ENCODE peak calls at places on chromosomes 6 and 20, in seven cellular contexts. Y is astrocyte of the spinal cord, L is cardiac fibroblast, V is GM10248, C is brain microvascular endothelial cell, Z is choroid plexus epithelial cell, A is kidney. P is an unnamed sample.

GRCh38 chr6:52325695-52326471 is 36.1 kb upstream of the PAQR8 start:
- DNase-seq in Y (no peak), L (no peak), V (no peak), C (no peak), Z (no peak), A (no peak), P (no peak)

GRCh38 chr6:474454-475185 is 83.1 kb downstream of the IRF4 start:
- DNase-seq in Y (no peak), L (no peak), V (peak; percentile 85), C (peak; percentile 21), Z (peak; percentile 46), A (no peak), P (peak; percentile 40)

GRCh38 chr6:42131531-42131930 is 10.9 kb downstream of the C6orf132 start:
- DNase-seq in Y (peak; percentile 89), L (peak; percentile 90), V (no peak), C (peak; percentile 90), Z (peak; percentile 94), A (no peak), P (no peak)

GRCh38 chr6:43268348-43268685 is 25.0 kb downstream of the TTBK1 start:
- DNase-seq in Y (no peak), L (no peak), V (no peak), C (no peak), Z (no peak), A (peak; percentile 91), P (no peak)

GRCh38 chr6:89597988-89598387 is 40.6 kb downstream of the LYRM2 start:
- DNase-seq in Y (peak; percentile 5), L (peak; percentile 56), V (no peak), C (peak; percentile 14), Z (peak; percentile 69), A (no peak), P (no peak)

GRCh38 chr20:8074931-8075330 is 55.4 kb upstream of the TMX4 start:
- DNase-seq in Y (no peak), L (peak; percentile 75), V (no peak), C (peak; percentile 16), Z (peak; percentile 37), A (no peak), P (no peak)

GRCh38 chr6:8181162-8181909 is 79.0 kb upstream of the EEF1E1 start:
- DNase-seq in Y (no peak), L (no peak), V (no peak), C (no peak), Z (no peak), A (no peak), P (no peak)

GRCh38 chr20:25196701-25197120 is 1.2 kb downstream of the ENTPD6 start:
- DNase-seq in Y (peak; percentile 7), L (no peak), V (peak; percentile 13), C (no peak), Z (no peak), A (no peak), P (no peak)

GRCh38 chr6:112563368-112563767 is 216.2 kb downstream of the RFPL4B start:
- DNase-seq in Y (peak; percentile 78), L (peak; percentile 57), V (no peak), C (peak; percentile 65), Z (peak; percentile 86), A (no peak), P (no peak)

GRCh38 chr20:38697306-38697705 is 27.0 kb upstream of the SLC32A1 start:
- DNase-seq in Y (no peak), L (no peak), V (no peak), C (no peak), Z (no peak), A (no peak), P (no peak)

GRCh38 chr6:169652896-169653295 is 48.9 kb downstream of the WDR27 start:
- DNase-seq in Y (no peak), L (no peak), V (no peak), C (no peak), Z (no peak), A (no peak), P (no peak)

GRCh38 chr6:169969372-169970099 is 218.1 kb downstream of the ERMARD start:
- DNase-seq in Y (no peak), L (no peak), V (no peak), C (no peak), Z (no peak), A (peak; percentile 54), P (peak; percentile 8)

GRCh38 chr6:34317882-34318491 is 69.2 kb upstream of the SMIM29 start:
- DNase-seq in Y (no peak), L (peak; percentile 23), V (no peak), C (no peak), Z (no peak), A (no peak), P (no peak)

GRCh38 chr6:100266512-100266911 is 198.2 kb downstream of the SIM1 start:
- DNase-seq in Y (no peak), L (no peak), V (no peak), C (no peak), Z (no peak), A (no peak), P (no peak)

GRCh38 chr6:17585766-17586502 is 14.2 kb upstream of the FAM8A1 start:
- DNase-seq in Y (no peak), L (no peak), V (no peak), C (no peak), Z (peak; percentile 12), A (no peak), P (no peak)

DNA sequence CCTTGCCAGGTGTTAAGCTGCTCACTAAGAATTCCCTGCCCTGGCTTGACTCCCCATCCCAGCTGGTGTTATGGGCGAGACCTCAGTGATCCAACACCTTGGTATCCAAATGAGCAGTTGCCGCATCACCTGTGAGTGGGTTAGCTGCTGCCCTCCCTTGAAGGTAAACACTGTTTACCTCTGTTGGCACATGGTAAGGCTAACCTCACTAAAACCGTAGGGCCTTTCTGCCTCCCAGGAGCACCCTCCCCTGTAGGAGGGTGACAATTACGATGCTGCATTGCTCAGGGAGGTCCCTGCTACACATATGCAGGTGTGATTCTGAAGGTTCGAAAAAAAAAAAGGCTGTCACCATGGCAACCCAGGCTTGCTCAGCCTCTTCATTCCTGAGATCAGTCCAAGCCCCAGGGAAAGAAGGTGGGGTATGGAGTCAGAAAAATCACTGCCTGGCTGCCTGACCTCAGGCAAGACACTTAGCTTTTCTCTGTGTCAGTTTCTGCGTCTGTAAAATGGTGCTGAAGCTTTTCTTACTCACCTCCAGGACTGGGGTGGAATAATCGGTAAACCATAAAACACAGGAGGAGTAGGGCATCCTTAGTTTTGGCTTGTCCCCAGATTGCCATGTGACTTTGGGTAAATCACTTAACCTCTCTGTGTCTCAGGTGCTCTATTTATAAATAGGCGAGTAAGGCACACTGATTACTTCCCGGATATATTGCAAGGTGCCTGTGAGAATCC is 19.6 kb downstream of the PNPLA1 start:
- DNase-seq in Y (no peak), L (no peak), V (no peak), C (no peak), Z (no peak), A (no peak), P (no peak)
- TF ChIP-seq CTCF in Y (no peak), L (no peak), V (no peak), C (no peak), Z (no peak), A (no peak), P (no peak)

DNA sequence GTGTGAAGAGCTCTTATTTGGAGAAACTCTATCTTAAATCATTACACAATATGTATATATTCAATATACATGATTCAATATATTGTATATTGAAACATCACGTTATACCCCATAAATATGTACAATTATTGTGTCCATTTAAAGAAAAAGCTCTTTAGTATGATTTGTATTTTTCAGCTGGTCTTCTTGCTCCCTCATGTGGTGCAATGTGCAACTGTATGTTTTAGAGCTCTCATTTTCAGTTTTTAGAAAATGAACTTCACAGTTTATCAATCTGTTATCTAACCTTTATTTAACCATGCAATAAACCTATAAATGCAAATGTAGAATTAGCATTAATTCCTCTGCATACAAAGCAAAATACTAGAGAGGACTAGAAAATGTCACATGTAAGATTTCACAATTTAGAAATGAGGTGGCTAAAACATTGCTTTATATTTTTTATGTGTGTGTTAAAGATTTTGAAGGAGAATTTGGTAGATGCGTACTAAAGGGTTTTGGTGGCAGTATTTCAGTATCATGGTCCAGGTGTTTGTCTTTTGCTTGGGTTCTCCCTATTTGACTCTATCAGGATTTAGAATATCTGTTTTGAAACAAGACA is 167.1 kb downstream of the PHF3 start:
- DNase-seq in Y (peak; percentile 49), L (peak; percentile 65), V (peak; percentile 23), C (peak; percentile 39), Z (peak; percentile 67), A (no peak), P (no peak)
- TF ChIP-seq CTCF in Y (peak; percentile 69), L (peak; percentile 64), V (peak; percentile 61), C (peak; percentile 65), Z (peak; percentile 68), A (peak; percentile 42), P (no peak)

GRCh38 chr6:96394727-96395126 is 126.9 kb upstream of the UFL1 start:
- DNase-seq in Y (no peak), L (peak; percentile 0), V (no peak), C (no peak), Z (no peak), A (no peak), P (no peak)
- TF ChIP-seq CTCF in Y (peak; percentile 10), L (no peak), V (peak; percentile 35), C (no peak), Z (no peak), A (peak; percentile 50), P (no peak)

GRCh38 chr6:167558213-167558869 is 233.5 kb downstream of the TTLL2 start:
- DNase-seq in Y (peak; percentile 37), L (no peak), V (no peak), C (no peak), Z (no peak), A (no peak), P (no peak)
- TF ChIP-seq CTCF in Y (no peak), L (no peak), V (no peak), C (no peak), Z (no peak), A (no peak), P (no peak)

GRCh38 chr6:27871919-27872633 is 40.1 kb downstream of the OR2B2 start:
- DNase-seq in Y (peak; percentile 98), L (peak; percentile 98), V (peak; percentile 86), C (peak; percentile 96), Z (peak; percentile 99), A (peak; percentile 80), P (peak; percentile 73)
- TF ChIP-seq CTCF in Y (peak; percentile 34), L (peak; percentile 21), V (peak; percentile 56), C (peak; percentile 45), Z (peak; percentile 53), A (no peak), P (no peak)

GRCh38 chr6:11373208-11373607 is 140.7 kb upstream of the NEDD9 start:
- DNase-seq in Y (no peak), L (no peak), V (no peak), C (no peak), Z (no peak), A (no peak), P (no peak)
- TF ChIP-seq CTCF in Y (no peak), L (no peak), V (no peak), C (no peak), Z (no peak), A (no peak), P (no peak)